ENCODE peak calls at places on chromosomes 16 and 17, in four cellular contexts. J, G, F and W are unnamed samples.

GRCh38 chr17:65190467-65191095 is 53.4 kb downstream of the RGS9 start:
- DNase-seq in G (no peak), F (peak; percentile 10), J (no peak), W (no peak)

GRCh38 chr17:78034429-78035091 is 76.1 kb downstream of the TNRC6C start:
- DNase-seq in J (no peak), F (peak; percentile 31), G (no peak), W (no peak)

GRCh38 chr17:56754523-56755208 is 79.1 kb downstream of the C17orf67 start:
- DNase-seq in G (no peak), J (no peak), F (peak; percentile 27), W (no peak)

GRCh38 chr16:58563235-58563634 is 47.9 kb downstream of the SETD6 start:
- DNase-seq in J (no peak), F (peak; percentile 9), G (peak; percentile 11), W (no peak)

GRCh38 chr16:2811703-2812471 is 5.2 kb upstream of the PRSS21 start:
- DNase-seq in G (no peak), F (no peak), J (no peak), W (no peak)

GRCh38 chr16:83113317-83113716 is 486.5 kb downstream of the CDH13 start:
- DNase-seq in G (no peak), F (peak; percentile 9), J (no peak), W (no peak)

GRCh38 chr17:82748756-82749155 is 3.1 kb upstream of the TBCD start:
- DNase-seq in G (no peak), J (no peak), F (no peak), W (no peak)

GRCh38 chr17:49108318-49108717 is 24.3 kb upstream of the B4GALNT2 start:
- DNase-seq in F (peak; percentile 45), J (no peak), G (no peak), W (no peak)

GRCh38 chr16:68800257-68800875 is 43.0 kb upstream of the TANGO6 start:
- DNase-seq in J (no peak), G (peak; percentile 81), F (peak; percentile 68), W (peak; percentile 11)

GRCh38 chr17:57586099-57586702 is 158.9 kb downstream of the CCDC182 start:
- DNase-seq in J (no peak), F (no peak), G (no peak), W (no peak)

GRCh38 chr17:59437766-59438165 is 106.3 kb downstream of the YPEL2 start:
- DNase-seq in G (no peak), F (no peak), J (no peak), W (no peak)

GRCh38 chr16:962901-963814 is 7.6 kb downstream of the LMF1 start:
- DNase-seq in J (no peak), G (no peak), F (no peak), W (no peak)

GRCh38 chr17:83086197-83086880 is 6.9 kb downstream of the METRNL start:
- DNase-seq in G (no peak), J (no peak), F (no peak), W (no peak)

GRCh38 chr16:54928016-54928356 is 2.7 kb upstream of the IRX5 start:
- DNase-seq in J (no peak), G (no peak), F (peak; percentile 9), W (no peak)

GRCh38 chr17:46994993-46995392 is 15.9 kb upstream of the RPRML start:
- DNase-seq in G (no peak), F (no peak), J (no peak), W (no peak)

GRCh38 chr17:4533522-4534502 is 21.4 kb downstream of the MYBBP1A start:
- DNase-seq in F (peak; percentile 4), J (no peak), G (no peak), W (no peak)

GRCh38 chr17:51869387-51869786 is 289.1 kb downstream of the CA10 start:
- DNase-seq in J (no peak), G (no peak), F (no peak), W (no peak)